ENCODE peak calls at places on chromosomes 12 and 14, in four cellular contexts. R is pancreas, Y is right atrium auricular region, P is body of pancreas. W is an unnamed sample.

GRCh38 chr14:33799705-33800269 is 151.1 kb downstream of the EGLN3 start:
- DNase-seq in R (peak), Y (no peak), P (peak), W (no peak)

GRCh38 chr12:131591136-131591535 is 119.8 kb upstream of the SFSWAP start:
- DNase-seq in R (no peak), Y (no peak), P (no peak), W (peak)

GRCh38 chr12:61414470-61414869 is 845.7 kb upstream of the USP15 start:
- DNase-seq in R (no peak), Y (no peak), P (no peak), W (no peak)

GRCh38 chr12:65699251-65699650 is 125.0 kb upstream of the HMGA2 start:
- DNase-seq in R (no peak), Y (no peak), P (no peak), W (no peak)

GRCh38 chr14:94180655-94181271 is 6.6 kb downstream of the PPP4R4 start:
- DNase-seq in R (no peak), Y (no peak), P (no peak), W (no peak)

GRCh38 chr12:114069507-114069906 is 103.4 kb upstream of the RBM19 start:
- DNase-seq in R (no peak), Y (no peak), P (no peak), W (no peak)

GRCh38 chr12:94994312-94994711 is 9.2 kb downstream of the NDUFA12 start:
- DNase-seq in R (no peak), Y (no peak), P (no peak), W (no peak)

GRCh38 chr14:69315302-69315701 is 55.3 kb downstream of the GALNT16 start:
- DNase-seq in R (peak), Y (no peak), P (no peak), W (no peak)

GRCh38 chr12:25838007-25838406 is 120.5 kb upstream of the RASSF8 start:
- DNase-seq in R (no peak), Y (no peak), P (no peak), W (no peak)

GRCh38 chr12:50723870-50724269 is 40.0 kb upstream of the ATF1 start:
- DNase-seq in R (no peak), Y (no peak), P (no peak), W (no peak)

GRCh38 chr12:110901401-110901800 is 19.0 kb downstream of the MYL2 start:
- DNase-seq in R (no peak), Y (no peak), P (no peak), W (no peak)

GRCh38 chr12:33588082-33588712 is 148.6 kb upstream of the SYT10 start:
- DNase-seq in R (no peak), Y (peak), P (no peak), W (no peak)

GRCh38 chr12:63068857-63069442 is 82.1 kb downstream of the AVPR1A start:
- DNase-seq in R (no peak), Y (no peak), P (peak), W (no peak)
- TF ChIP-seq CTCF in R (peak), Y (no peak), P (peak), W (peak)

DNA sequence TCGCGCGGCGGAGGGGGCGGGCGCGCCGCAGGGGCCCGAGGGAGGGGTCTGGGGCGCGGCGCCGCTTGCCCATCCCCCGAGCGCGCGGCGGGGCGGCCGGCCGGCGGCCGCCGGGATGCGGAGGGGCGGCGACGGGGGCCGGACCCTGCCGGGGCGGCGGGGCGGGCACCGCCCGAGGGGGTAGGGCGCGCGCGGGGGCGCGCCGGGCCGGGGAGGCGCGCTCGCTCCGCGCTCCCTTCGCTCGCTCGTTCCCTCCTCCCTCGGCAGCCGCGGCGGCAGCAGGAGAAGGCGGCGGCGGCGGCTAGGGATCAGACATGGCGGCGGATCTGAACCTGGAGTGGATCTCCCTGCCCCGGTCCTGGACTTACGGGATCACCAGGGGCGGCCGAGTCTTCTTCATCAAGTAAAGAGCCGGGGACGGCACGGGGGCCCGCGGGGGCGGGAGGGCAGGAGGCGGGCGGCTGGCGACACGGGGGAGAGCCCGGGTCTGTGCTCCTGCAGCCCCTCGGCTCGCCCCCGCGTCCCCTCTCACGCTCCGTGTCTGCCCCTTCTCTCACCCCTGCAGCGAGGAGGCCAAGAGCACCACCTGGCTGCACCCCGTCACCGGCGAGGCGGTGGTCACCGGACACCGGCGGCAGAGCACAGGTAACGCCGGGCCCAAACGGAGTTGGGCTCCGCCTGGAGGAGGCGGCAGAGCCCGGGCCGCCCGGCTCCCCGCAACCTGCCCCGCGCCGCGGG is at the start of gene PLEKHA5:
- DNase-seq in R (peak), Y (peak), P (peak), W (peak)
- TF ChIP-seq CTCF in R (no peak), Y (no peak), P (peak), W (no peak)

DNA sequence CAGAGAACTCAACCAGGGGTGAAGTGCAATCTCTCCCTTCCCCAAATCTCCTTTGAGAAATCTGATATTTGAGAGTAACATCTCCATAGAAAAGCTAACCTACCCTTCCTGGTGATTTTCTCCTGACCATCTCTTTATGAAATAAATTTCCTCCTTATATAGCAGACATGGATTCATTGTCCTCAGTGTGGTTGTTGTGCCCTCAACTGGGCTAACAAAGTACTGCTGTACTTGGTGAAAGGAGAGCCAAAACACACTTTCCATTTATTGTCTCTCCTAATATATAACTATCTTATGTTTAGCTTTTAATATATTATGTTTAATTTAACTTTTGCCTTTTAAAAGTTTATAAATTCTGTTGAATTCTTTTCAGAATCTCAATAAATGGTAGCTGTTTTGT is 65.1 kb upstream of the SLCO1B1 start:
- DNase-seq in R (no peak), Y (no peak), P (peak), W (no peak)
- TF ChIP-seq CTCF in R (peak), Y (no peak), P (peak), W (peak)

DNA sequence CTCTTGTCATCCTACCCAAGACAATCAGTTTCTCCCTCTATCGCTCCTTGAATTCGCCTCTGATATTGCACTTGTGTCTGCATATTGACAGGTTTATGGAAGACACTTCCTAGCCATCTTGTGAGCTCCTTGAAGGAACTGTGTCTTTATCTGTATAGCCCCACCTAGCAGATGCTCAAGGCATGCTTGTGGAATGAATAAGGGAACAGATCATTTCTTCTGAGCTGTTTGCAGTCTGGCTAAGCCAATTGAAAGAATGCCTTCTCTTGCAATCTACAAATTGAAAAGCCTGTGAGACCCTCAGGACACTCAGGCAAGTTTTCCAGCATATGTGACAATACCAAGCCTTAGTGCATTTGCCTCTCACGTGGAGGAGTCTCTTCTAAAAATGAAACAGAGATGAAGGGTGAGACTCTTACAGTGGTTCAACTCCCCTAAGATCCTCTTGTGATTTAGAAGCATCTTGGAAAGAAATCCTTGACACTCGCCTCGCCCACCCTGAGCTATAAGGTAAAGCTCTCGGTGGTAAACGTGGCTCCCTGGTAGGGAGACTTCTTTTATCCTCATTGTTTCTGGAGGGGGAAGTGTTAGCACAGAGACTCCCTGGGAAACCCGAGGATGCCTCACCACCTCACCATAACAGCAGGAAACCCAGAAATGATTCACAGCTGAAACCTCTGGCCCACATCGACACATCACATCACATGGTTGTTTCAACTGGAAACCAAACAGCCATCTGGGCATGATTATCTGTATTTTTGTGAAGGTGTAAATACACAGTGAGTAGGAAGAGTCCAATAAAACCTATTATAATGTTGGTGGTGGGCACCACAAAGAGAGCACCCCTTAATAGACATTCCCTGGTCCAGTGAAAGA is 112.3 kb upstream of the BCL2L14 start:
- DNase-seq in R (no peak), Y (no peak), P (no peak), W (no peak)
- TF ChIP-seq CTCF in R (no peak), Y (no peak), P (no peak), W (no peak)

GRCh38 chr12:54000105-54000773 is at the start of gene HOXC9:
- DNase-seq in R (no peak), Y (no peak), P (peak), W (peak)

GRCh38 chr12:54002278-54002914 is 2.4 kb downstream of the HOXC9 start:
- DNase-seq in R (no peak), Y (no peak), P (no peak), W (no peak)

GRCh38 chr12:53999596-54000104 is 311 bp upstream of the HOXC9 start:
- DNase-seq in R (no peak), Y (no peak), P (peak), W (peak)

GRCh38 chr12:54001283-54002187 is 1.6 kb downstream of the HOXC9 start:
- DNase-seq in R (no peak), Y (no peak), P (no peak), W (no peak)

GRCh38 chr12:54000774-54001114 is 783 bp downstream of the HOXC9 start:
- DNase-seq in R (no peak), Y (no peak), P (no peak), W (no peak)
- TF ChIP-seq CTCF in R (no peak), Y (no peak), P (no peak), W (no peak)

DNA sequence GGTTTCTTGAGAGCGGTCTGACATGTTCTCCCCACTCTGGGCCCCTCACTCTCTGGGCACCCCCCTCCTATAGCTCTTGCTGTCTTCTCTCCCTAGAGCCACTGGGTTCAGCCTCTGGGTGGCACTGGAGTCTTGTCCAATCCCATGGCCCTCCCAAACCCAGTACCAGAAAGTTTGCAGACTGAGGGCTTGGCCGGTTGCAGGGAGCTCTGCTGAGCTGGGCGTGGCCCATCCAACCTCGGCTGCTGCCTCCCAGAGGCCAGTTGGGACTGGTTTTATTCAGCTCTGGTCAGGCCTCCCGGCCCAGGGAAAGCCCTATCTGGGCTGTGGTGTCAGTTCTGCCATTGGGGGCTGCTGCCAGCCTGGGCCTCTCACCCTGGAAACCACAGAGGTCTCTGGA is 37.9 kb downstream of the ISCA2 start:
- DNase-seq in R (no peak), Y (no peak), P (no peak), W (no peak)
- TF ChIP-seq CTCF in R (no peak), Y (no peak), P (no peak), W (no peak)

GRCh38 chr12:1398673-1399072 is 195.7 kb downstream of the FBXL14 start:
- DNase-seq in R (no peak), Y (no peak), P (no peak), W (no peak)
- TF ChIP-seq CTCF in R (no peak), Y (no peak), P (no peak), W (no peak)

DNA sequence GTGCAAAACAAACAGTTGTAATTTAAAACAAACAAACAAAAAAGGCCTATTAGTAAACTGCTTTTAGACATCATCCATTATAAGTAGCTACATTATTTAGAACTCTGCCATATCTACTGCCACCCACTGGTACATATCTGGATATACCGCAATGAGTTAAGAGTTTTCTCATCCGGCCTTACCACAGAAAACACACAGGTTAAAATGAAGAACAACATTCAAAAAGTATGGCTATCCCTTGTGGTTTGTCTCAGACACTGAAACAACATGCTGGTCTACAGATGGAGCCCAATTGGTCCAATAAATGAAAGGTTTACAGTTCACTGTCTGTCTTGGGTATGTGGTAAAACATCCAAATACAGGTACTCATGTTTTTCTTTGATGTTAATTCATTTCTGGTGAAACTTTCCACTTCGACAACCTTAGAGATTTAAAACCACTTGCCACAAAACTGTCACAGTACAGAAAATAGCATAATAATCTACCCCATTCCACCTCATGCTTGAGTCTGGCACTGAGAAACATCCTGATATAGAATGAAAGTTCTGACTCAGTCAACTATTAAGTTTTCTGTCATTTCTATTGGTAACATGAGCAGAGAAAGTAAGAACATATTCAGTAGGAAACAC is 354.3 kb downstream of the CEP128 start:
- DNase-seq in R (no peak), Y (no peak), P (no peak), W (no peak)
- TF ChIP-seq CTCF in R (peak), Y (no peak), P (peak), W (peak)

GRCh38 chr12:102659200-102659911 is 179.0 kb upstream of the IGF1 start:
- DNase-seq in R (no peak), Y (no peak), P (no peak), W (no peak)
- TF ChIP-seq CTCF in R (no peak), Y (no peak), P (no peak), W (no peak)

DNA sequence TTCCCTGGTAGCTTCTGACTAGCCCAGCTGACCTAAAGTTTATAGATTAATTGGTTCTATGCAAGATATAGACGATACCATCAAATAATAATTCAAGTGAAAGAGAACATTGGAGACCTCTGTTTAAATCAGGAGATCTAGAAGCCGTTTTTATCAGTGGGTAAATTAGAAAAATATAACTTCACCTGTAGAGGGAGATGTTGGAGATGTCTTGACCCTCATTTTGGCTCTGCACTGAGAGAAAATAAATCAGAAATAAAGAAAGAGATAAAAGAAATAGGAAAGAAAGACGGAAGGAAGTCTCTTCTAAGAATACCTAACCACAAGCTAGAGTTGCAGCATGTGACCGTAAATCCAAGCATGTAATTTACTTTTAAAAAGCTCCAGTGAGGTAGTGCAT is 684.5 kb downstream of the C12orf50 start:
- DNase-seq in R (no peak), Y (no peak), P (no peak), W (no peak)
- TF ChIP-seq CTCF in R (no peak), Y (no peak), P (no peak), W (no peak)

W was measured in glutamatergic neuron.